ENCODE peak calls at places on chromosomes 7 and 10, in ten cellular contexts. V is GM04504; P is H54; F is activated CD4-positive, alpha-beta T cell treated with anti-CD3 and anti-CD28 coated beads for 48 hours; U is fibroblast of pulmonary artery; H is activated CD8-positive, alpha-beta memory T cell treated with anti-CD3 and anti-CD28 coated beads for 4 hours; B is NCI-H1092; A is stimulated activated CD8-positive, alpha-beta memory T cell treated with anti-CD3 and anti-CD28 coated beads, Interleukin-12 subunit alpha, Interleukin-12 subunit beta, amount 100 ng/mL, for 4 hours; L is activated naive CD8-positive, alpha-beta T cell treated with anti-CD3 and anti-CD28 coated beads for 36 hours; Q is amniotic epithelial cell. M is an unnamed sample.

GRCh38 chr10:10599994-10600393 is 417.7 kb upstream of the CELF2 start:
- DNase-seq in V (no peak), P (no peak), F (peak; percentile 6), U (no peak), H (no peak), B (no peak), A (no peak), L (no peak), Q (no peak), M (no peak)

GRCh38 chr7:158239290-158239981 is 348.2 kb downstream of the PTPRN2 start:
- DNase-seq in V (no peak), P (no peak), F (no peak), U (no peak), H (no peak), B (peak; percentile 36), A (no peak), L (no peak), Q (no peak), M (peak; percentile 66)

GRCh38 chr7:87885018-87885417 is 8.7 kb downstream of the DBF4 start:
- DNase-seq in V (no peak), P (no peak), F (no peak), U (no peak), H (no peak), B (no peak), A (no peak), L (no peak), Q (no peak), M (no peak)

GRCh38 chr7:70975816-70976215 is 156.1 kb upstream of the GALNT17 start:
- DNase-seq in V (no peak), P (no peak), F (no peak), U (no peak), H (no peak), B (no peak), A (no peak), L (no peak), Q (no peak), M (no peak)

GRCh38 chr10:13808556-13809391 is 222.0 kb downstream of the PRPF18 start:
- DNase-seq in V (no peak), P (peak; percentile 46), F (no peak), U (no peak), H (no peak), B (no peak), A (no peak), L (no peak), Q (no peak), M (no peak)

GRCh38 chr7:96090756-96091155 is 231.1 kb downstream of the SLC25A13 start:
- DNase-seq in V (no peak), P (no peak), F (no peak), U (no peak), H (no peak), B (no peak), A (no peak), L (no peak), Q (no peak), M (no peak)

GRCh38 chr7:7183833-7184463 is 1.6 kb downstream of the C1GALT1 start:
- DNase-seq in V (no peak), P (no peak), F (no peak), U (peak; percentile 26), H (no peak), B (no peak), A (no peak), L (no peak), Q (peak; percentile 20), M (no peak)

GRCh38 chr7:16396766-16397496 is 24.4 kb downstream of the CRPPA start:
- DNase-seq in V (no peak), P (no peak), F (no peak), U (no peak), H (no peak), B (no peak), A (no peak), L (no peak), Q (peak; percentile 7), M (no peak)

GRCh38 chr7:8379264-8379663 is 54.1 kb upstream of the NXPH1 start:
- DNase-seq in V (no peak), P (no peak), F (no peak), U (no peak), H (no peak), B (peak; percentile 96), A (no peak), L (no peak), Q (no peak), M (no peak)

GRCh38 chr10:71516890-71517289 is 120.2 kb downstream of the CDH23 start:
- DNase-seq in V (no peak), P (no peak), F (no peak), U (no peak), H (no peak), B (no peak), A (no peak), L (no peak), Q (no peak), M (no peak)

GRCh38 chr10:12097791-12098190 is 29.0 kb downstream of the DHTKD1 start:
- DNase-seq in V (no peak), P (no peak), F (no peak), U (no peak), H (no peak), B (no peak), A (no peak), L (no peak), Q (peak; percentile 21), M (no peak)

GRCh38 chr7:135801045-135801693 is 52.6 kb upstream of the FAM180A start:
- DNase-seq in V (peak; percentile 44), P (peak; percentile 45), F (no peak), U (peak; percentile 82), H (no peak), B (peak; percentile 89), A (no peak), L (no peak), Q (peak; percentile 66), M (no peak)

GRCh38 chr7:97772034-97772891 is 40.4 kb downstream of the TAC1 start:
- DNase-seq in V (no peak), P (no peak), F (no peak), U (no peak), H (no peak), B (no peak), A (no peak), L (no peak), Q (no peak), M (no peak)

GRCh38 chr7:100692578-100692961 is 1.5 kb downstream of the GIGYF1 start:
- DNase-seq in V (no peak), P (no peak), F (no peak), U (no peak), H (no peak), B (no peak), A (no peak), L (no peak), Q (no peak), M (no peak)

GRCh38 chr7:2927592-2927991 is 83.5 kb upstream of the GNA12 start:
- DNase-seq in V (no peak), P (no peak), F (no peak), U (no peak), H (no peak), B (no peak), A (no peak), L (no peak), Q (no peak), M (no peak)

GRCh38 chr10:119495545-119495944 is 47.0 kb downstream of the RGS10 start:
- DNase-seq in V (no peak), P (no peak), F (no peak), U (no peak), H (no peak), B (no peak), A (no peak), L (no peak), Q (no peak), M (no peak)

GRCh38 chr10:49534670-49535381 is 4.1 kb downstream of the ERCC6 start:
- DNase-seq in V (peak; percentile 43), P (peak; percentile 30), F (peak; percentile 19), U (peak; percentile 74), H (no peak), B (no peak), A (no peak), L (no peak), Q (peak; percentile 48), M (no peak)